ENCODE peak calls at places on chromosomes 13 and 19, in five cellular contexts. S is pancreas, U is AG09309, I is cardiac fibroblast, M is upper lobe of right lung. O is an unnamed sample.

GRCh38 chr13:75621147-75621546 is 15.0 kb upstream of the LMO7 start:
- DNase-seq in S (no peak), U (peak), I (peak), M (no peak), O (peak)

GRCh38 chr13:45811891-45812583 is 39.5 kb downstream of the SIAH3 start:
- DNase-seq in S (no peak), U (no peak), I (no peak), M (no peak), O (no peak)

GRCh38 chr19:58021541-58022282 is 12.1 kb upstream of the ZSCAN1 start:
- DNase-seq in S (peak), U (peak), I (peak), M (no peak), O (peak)

GRCh38 chr19:4534836-4535658 is at the start of gene PLIN5:
- DNase-seq in S (peak), U (no peak), I (peak), M (peak), O (no peak)

GRCh38 chr13:19179916-19180315 is 1.7 kb downstream of the TUBA3C start:
- DNase-seq in S (no peak), U (no peak), I (no peak), M (no peak), O (no peak)

GRCh38 chr13:46119883-46120614 is 15.2 kb upstream of the CPB2 start:
- DNase-seq in S (peak), U (no peak), I (peak), M (no peak), O (no peak)

GRCh38 chr13:23673354-23673753 is 103.1 kb downstream of the TNFRSF19 start:
- DNase-seq in S (no peak), U (peak), I (peak), M (no peak), O (peak)

GRCh38 chr19:30968210-30968609 is 381.0 kb downstream of the TSHZ3 start:
- DNase-seq in S (no peak), U (peak), I (peak), M (no peak), O (peak)

GRCh38 chr13:73715910-73716257 is 418.3 kb downstream of the KLF12 start:
- DNase-seq in S (no peak), U (no peak), I (peak), M (no peak), O (no peak)

GRCh38 chr19:21835429-21835809 is 563 bp downstream of the ZNF43 start:
- DNase-seq in S (no peak), U (no peak), I (no peak), M (no peak), O (no peak)

GRCh38 chr19:35084078-35084762 is 31.4 kb upstream of the FXYD3 start:
- DNase-seq in S (no peak), U (no peak), I (no peak), M (no peak), O (no peak)

GRCh38 chr13:45500492-45501174 is 35.9 kb downstream of the COG3 start:
- DNase-seq in S (no peak), U (peak), I (peak), M (no peak), O (peak)

GRCh38 chr19:4678881-4679379 is 8.8 kb upstream of the MYDGF start:
- DNase-seq in S (no peak), U (no peak), I (peak), M (no peak), O (no peak)

GRCh38 chr19:19568802-19569756 is 31.0 kb downstream of the CILP2 start:
- DNase-seq in S (no peak), U (no peak), I (peak), M (no peak), O (peak)

GRCh38 chr13:89267734-89268133 is 1596.6 kb downstream of the SLITRK5 start:
- DNase-seq in S (no peak), U (no peak), I (no peak), M (no peak), O (no peak)
- TF ChIP-seq CTCF in S (no peak), U (no peak), I (no peak), M (no peak), O (no peak)

GRCh38 chr13:20776751-20777150 is 3.0 kb upstream of the EEF1AKMT1 start:
- DNase-seq in S (no peak), U (no peak), I (no peak), M (no peak), O (no peak)
- TF ChIP-seq CTCF in S (no peak), U (no peak), I (no peak), M (no peak), O (no peak)

GRCh38 chr19:39671739-39672363 is 16.1 kb downstream of the LGALS16 start:
- DNase-seq in S (peak), U (peak), I (peak), M (no peak), O (peak)
- TF ChIP-seq CTCF in S (no peak), U (peak), I (peak), M (peak), O (peak)

GRCh38 chr19:29467824-29468401 is 57.9 kb upstream of the VSTM2B start:
- DNase-seq in S (no peak), U (peak), I (peak), M (no peak), O (peak)
- TF ChIP-seq CTCF in S (no peak), U (peak), I (peak), M (peak), O (peak)

DNA sequence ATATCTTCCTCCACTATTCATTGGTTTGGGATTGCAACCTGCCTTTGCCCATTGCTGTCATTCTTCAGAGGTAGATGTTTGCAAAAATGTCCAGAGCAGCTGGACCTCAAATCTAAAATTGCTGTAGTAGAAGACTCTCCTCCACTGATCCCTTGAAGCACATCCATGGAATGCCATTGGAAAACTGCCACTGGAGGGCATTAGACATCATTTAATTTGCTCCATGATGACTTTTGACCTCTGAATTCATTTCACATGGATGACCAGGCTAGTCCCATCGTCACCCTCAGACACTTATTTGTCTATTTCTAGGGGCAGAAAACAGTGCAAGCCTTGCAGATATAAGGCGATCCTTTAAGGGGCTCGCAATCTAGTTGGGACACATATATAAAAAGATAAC is 33.9 kb upstream of the FLT1 start:
- DNase-seq in S (no peak), U (no peak), I (no peak), M (no peak), O (no peak)
- TF ChIP-seq CTCF in S (no peak), U (peak), I (no peak), M (no peak), O (no peak)

GRCh38 chr19:51469629-51470028 is 8.7 kb upstream of the CEACAM18 start:
- DNase-seq in S (no peak), U (no peak), I (no peak), M (no peak), O (no peak)

GRCh38 chr19:51470966-51471365 is 7.4 kb upstream of the CEACAM18 start:
- DNase-seq in S (no peak), U (no peak), I (peak), M (no peak), O (no peak)

GRCh38 chr19:51471527-51471926 is 6.8 kb upstream of the CEACAM18 start:
- DNase-seq in S (no peak), U (no peak), I (peak), M (no peak), O (no peak)

GRCh38 chr19:51473009-51473707 is 5.2 kb upstream of the CEACAM18 start:
- DNase-seq in S (peak), U (peak), I (peak), M (no peak), O (peak)

DNA sequence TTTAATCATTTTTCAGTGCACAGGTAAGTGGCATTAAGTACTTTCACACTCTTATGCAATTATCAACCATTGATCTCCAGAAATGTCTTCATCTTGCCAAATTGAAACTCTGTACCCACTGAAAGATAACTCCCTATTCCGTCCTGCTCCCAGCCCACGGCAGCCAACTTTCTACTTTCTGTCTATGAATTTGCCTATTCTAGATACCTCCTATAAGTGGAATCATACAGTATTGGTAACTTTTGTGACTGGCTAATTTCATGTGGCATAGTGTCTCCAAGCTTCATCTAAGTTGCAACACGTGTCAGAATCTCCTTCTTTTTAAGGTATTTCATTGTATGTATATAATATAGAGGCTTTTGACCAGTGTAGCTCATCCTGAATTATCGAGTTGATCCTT is 5.7 kb upstream of the CEACAM18 start:
- DNase-seq in S (no peak), U (no peak), I (peak), M (no peak), O (no peak)
- TF ChIP-seq CTCF in S (no peak), U (no peak), I (no peak), M (no peak), O (no peak)

DNA sequence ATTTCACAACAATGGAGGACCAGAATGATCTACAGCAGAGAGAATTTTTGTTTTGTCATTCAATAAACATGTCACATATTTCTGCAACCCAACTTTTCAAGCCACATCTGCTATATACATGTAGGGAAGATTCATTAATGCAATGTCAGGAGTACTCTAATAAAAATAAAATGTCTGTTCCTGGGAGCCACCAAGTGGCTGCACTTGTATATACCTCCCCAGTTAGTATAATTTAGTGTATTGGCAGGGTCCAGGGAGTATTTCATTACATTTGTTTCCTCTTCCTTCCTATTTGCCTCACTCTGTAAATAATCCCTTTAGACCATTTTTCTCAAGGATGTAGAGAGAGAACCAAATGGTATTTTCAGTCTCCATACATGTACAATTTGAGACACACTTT is 1169.0 kb downstream of the DIAPH3 start:
- DNase-seq in S (no peak), U (no peak), I (peak), M (no peak), O (no peak)
- TF ChIP-seq CTCF in S (no peak), U (no peak), I (peak), M (no peak), O (no peak)

GRCh38 chr19:1648926-1649541 is 3.4 kb downstream of the TCF3 start:
- DNase-seq in S (no peak), U (no peak), I (no peak), M (no peak), O (no peak)
- TF ChIP-seq CTCF in S (no peak), U (no peak), I (no peak), M (no peak), O (no peak)